ENCODE peak calls at places on chromosomes 7 and 10, in ten cellular contexts. One of them, this sample, is unnamed.

GRCh38 chr7:44327981-44328380 is 2.6 kb upstream of the CAMK2B start:
- DNase-seq in sigmoid colon: no peak
- DNase-seq in body of pancreas: no peak
- DNase-seq in HCT116: no peak
- DNase-seq in HepG2: no peak
- DNase-seq in K562: no peak
- DNase-seq in GM12878: no peak
- DNase-seq in suprapubic skin: no peak
- DNase-seq in transverse colon: no peak
- DNase-seq in IMR-90: no peak
- DNase-seq in this sample: no peak

GRCh38 chr7:507623-508305 is 11.9 kb downstream of the PDGFA start:
- DNase-seq in sigmoid colon: peak; percentile 55
- DNase-seq in body of pancreas: no peak
- DNase-seq in HCT116: no peak
- DNase-seq in HepG2: no peak
- DNase-seq in K562: no peak
- DNase-seq in GM12878: no peak
- DNase-seq in suprapubic skin: peak; percentile 51
- DNase-seq in transverse colon: peak; percentile 7
- DNase-seq in IMR-90: no peak
- DNase-seq in this sample: no peak

GRCh38 chr7:29217112-29217511 is 22.5 kb downstream of the CHN2 start:
- DNase-seq in sigmoid colon: no peak
- DNase-seq in body of pancreas: no peak
- DNase-seq in HCT116: no peak
- DNase-seq in HepG2: no peak
- DNase-seq in K562: no peak
- DNase-seq in GM12878: no peak
- DNase-seq in suprapubic skin: no peak
- DNase-seq in transverse colon: no peak
- DNase-seq in IMR-90: no peak
- DNase-seq in this sample: no peak

GRCh38 chr7:19982841-19983835 is 209.7 kb upstream of the TMEM196 start:
- DNase-seq in sigmoid colon: peak; percentile 82
- DNase-seq in body of pancreas: peak; percentile 43
- DNase-seq in HCT116: peak; percentile 35
- DNase-seq in HepG2: peak; percentile 6
- DNase-seq in K562: no peak
- DNase-seq in GM12878: peak; percentile 38
- DNase-seq in suprapubic skin: no peak
- DNase-seq in transverse colon: peak; percentile 46
- DNase-seq in IMR-90: peak; percentile 77
- DNase-seq in this sample: no peak

GRCh38 chr7:141701489-141702046 is 398 bp downstream of the DENND11 start:
- DNase-seq in sigmoid colon: peak; percentile 70
- DNase-seq in body of pancreas: peak; percentile 50
- DNase-seq in HCT116: no peak
- DNase-seq in HepG2: no peak
- DNase-seq in K562: peak; percentile 27
- DNase-seq in GM12878: peak; percentile 20
- DNase-seq in suprapubic skin: no peak
- DNase-seq in transverse colon: peak; percentile 59
- DNase-seq in IMR-90: no peak
- DNase-seq in this sample: no peak

GRCh38 chr7:132270517-132270916 is 305.8 kb downstream of the PLXNA4 start:
- DNase-seq in sigmoid colon: no peak
- DNase-seq in body of pancreas: no peak
- DNase-seq in HCT116: no peak
- DNase-seq in HepG2: no peak
- DNase-seq in K562: no peak
- DNase-seq in GM12878: no peak
- DNase-seq in suprapubic skin: no peak
- DNase-seq in transverse colon: no peak
- DNase-seq in IMR-90: peak; percentile 12
- DNase-seq in this sample: no peak

GRCh38 chr7:154503962-154504550 is 451.9 kb downstream of the DPP6 start:
- DNase-seq in sigmoid colon: no peak
- DNase-seq in body of pancreas: no peak
- DNase-seq in HCT116: peak; percentile 22
- DNase-seq in HepG2: peak; percentile 19
- DNase-seq in K562: peak; percentile 56
- DNase-seq in GM12878: no peak
- DNase-seq in suprapubic skin: no peak
- DNase-seq in transverse colon: no peak
- DNase-seq in IMR-90: peak; percentile 21
- DNase-seq in this sample: no peak

GRCh38 chr10:63770523-63770922 is 249.3 kb downstream of the REEP3 start:
- DNase-seq in sigmoid colon: no peak
- DNase-seq in body of pancreas: no peak
- DNase-seq in HCT116: no peak
- DNase-seq in HepG2: no peak
- DNase-seq in K562: no peak
- DNase-seq in GM12878: no peak
- DNase-seq in suprapubic skin: no peak
- DNase-seq in transverse colon: no peak
- DNase-seq in IMR-90: no peak
- DNase-seq in this sample: no peak

GRCh38 chr10:59176241-59177030 is at the start of gene PHYHIPL:
- DNase-seq in sigmoid colon: peak; percentile 52
- DNase-seq in body of pancreas: peak; percentile 69
- DNase-seq in HCT116: no peak
- DNase-seq in HepG2: peak; percentile 63
- DNase-seq in K562: no peak
- DNase-seq in GM12878: no peak
- DNase-seq in suprapubic skin: no peak
- DNase-seq in transverse colon: no peak
- DNase-seq in IMR-90: no peak
- DNase-seq in this sample: no peak

GRCh38 chr10:72348282-72348681 is 6.4 kb downstream of the DNAJB12 start:
- DNase-seq in sigmoid colon: no peak
- DNase-seq in body of pancreas: no peak
- DNase-seq in HCT116: no peak
- DNase-seq in HepG2: no peak
- DNase-seq in K562: no peak
- DNase-seq in GM12878: no peak
- DNase-seq in suprapubic skin: no peak
- DNase-seq in transverse colon: no peak
- DNase-seq in IMR-90: no peak
- DNase-seq in this sample: no peak

GRCh38 chr7:124379296-124379695 is 346.4 kb upstream of the TMEM229A start:
- DNase-seq in sigmoid colon: no peak
- DNase-seq in body of pancreas: no peak
- DNase-seq in HCT116: no peak
- DNase-seq in HepG2: no peak
- DNase-seq in K562: no peak
- DNase-seq in GM12878: no peak
- DNase-seq in suprapubic skin: no peak
- DNase-seq in transverse colon: no peak
- DNase-seq in IMR-90: no peak
- DNase-seq in this sample: no peak

GRCh38 chr7:118327179-118327578 is 102.7 kb downstream of the ANKRD7 start:
- DNase-seq in sigmoid colon: no peak
- DNase-seq in body of pancreas: no peak
- DNase-seq in HCT116: no peak
- DNase-seq in HepG2: no peak
- DNase-seq in K562: no peak
- DNase-seq in GM12878: no peak
- DNase-seq in suprapubic skin: no peak
- DNase-seq in transverse colon: no peak
- DNase-seq in IMR-90: no peak
- DNase-seq in this sample: no peak

GRCh38 chr10:71604324-71605018 is 115.1 kb downstream of the C10orf105 start:
- DNase-seq in sigmoid colon: no peak
- DNase-seq in body of pancreas: no peak
- DNase-seq in HCT116: no peak
- DNase-seq in HepG2: no peak
- DNase-seq in K562: no peak
- DNase-seq in GM12878: no peak
- DNase-seq in suprapubic skin: no peak
- DNase-seq in transverse colon: peak; percentile 76
- DNase-seq in IMR-90: no peak
- DNase-seq in this sample: no peak

GRCh38 chr10:86758231-86759072 is 2.0 kb downstream of the BMPR1A start:
- DNase-seq in sigmoid colon: no peak
- DNase-seq in body of pancreas: no peak
- DNase-seq in HCT116: no peak
- DNase-seq in HepG2: peak; percentile 28
- DNase-seq in K562: no peak
- DNase-seq in GM12878: no peak
- DNase-seq in suprapubic skin: no peak
- DNase-seq in transverse colon: no peak
- DNase-seq in IMR-90: peak; percentile 25
- DNase-seq in this sample: no peak
- TF ChIP-seq POLR2A in sigmoid colon: no peak
- TF ChIP-seq POLR2A in body of pancreas: no peak
- TF ChIP-seq POLR2A in HCT116: no peak
- TF ChIP-seq POLR2A in HepG2: no peak
- TF ChIP-seq POLR2A in K562: no peak
- TF ChIP-seq POLR2A in GM12878: no peak
- TF ChIP-seq POLR2A in suprapubic skin: no peak
- TF ChIP-seq POLR2A in transverse colon: no peak
- TF ChIP-seq POLR2A in IMR-90: no peak
- TF ChIP-seq POLR2A in this sample: no peak

DNA sequence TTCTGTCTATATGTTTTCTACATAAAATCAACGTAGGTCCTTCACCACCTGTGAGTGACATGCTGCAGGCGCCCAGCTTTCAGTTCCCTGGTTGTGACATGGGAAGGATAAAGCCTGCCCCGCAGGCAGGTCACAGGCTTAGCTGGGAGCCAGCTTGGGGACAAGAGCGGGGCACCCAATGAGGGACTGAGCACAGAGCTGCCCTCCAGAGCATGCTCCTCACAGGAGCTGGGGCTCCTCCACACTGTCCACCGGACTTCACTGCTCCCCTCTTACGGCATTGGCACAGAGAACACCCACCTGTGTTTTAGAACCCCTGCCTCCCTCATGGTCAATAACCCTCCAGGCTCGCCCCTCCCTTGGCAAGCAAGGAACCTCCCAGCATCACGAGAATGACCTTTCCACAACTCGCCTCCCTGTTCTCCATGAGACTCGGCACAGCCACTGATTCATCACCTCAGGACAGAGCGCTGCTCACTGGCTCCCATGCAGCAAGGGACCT is 187.1 kb downstream of the TNS3 start:
- DNase-seq in sigmoid colon: peak; percentile 57
- DNase-seq in body of pancreas: no peak
- DNase-seq in HCT116: no peak
- DNase-seq in HepG2: no peak
- DNase-seq in K562: no peak
- DNase-seq in GM12878: no peak
- DNase-seq in suprapubic skin: peak; percentile 33
- DNase-seq in transverse colon: peak; percentile 1
- DNase-seq in IMR-90: no peak
- DNase-seq in this sample: no peak
- H3K36me3 ChIP-seq in sigmoid colon: peaks cover 11% of the 10 kb centered on the region
- H3K36me3 ChIP-seq in body of pancreas: peaks cover 31% of the 10 kb centered on the region
- H3K36me3 ChIP-seq in HCT116: no peaks in the 10 kb centered on the region
- H3K36me3 ChIP-seq in HepG2: peaks cover 97% of the 10 kb centered on the region
- H3K36me3 ChIP-seq in K562: no peaks in the 10 kb centered on the region
- H3K36me3 ChIP-seq in GM12878: no peaks in the 10 kb centered on the region
- H3K36me3 ChIP-seq in suprapubic skin: peaks cover 45% of the 10 kb centered on the region
- H3K36me3 ChIP-seq in transverse colon: peaks cover 15% of the 10 kb centered on the region
- H3K36me3 ChIP-seq in IMR-90: peaks cover 58% of the 10 kb centered on the region
- H3K36me3 ChIP-seq in this sample: peaks cover 13% of the 10 kb centered on the region

DNA sequence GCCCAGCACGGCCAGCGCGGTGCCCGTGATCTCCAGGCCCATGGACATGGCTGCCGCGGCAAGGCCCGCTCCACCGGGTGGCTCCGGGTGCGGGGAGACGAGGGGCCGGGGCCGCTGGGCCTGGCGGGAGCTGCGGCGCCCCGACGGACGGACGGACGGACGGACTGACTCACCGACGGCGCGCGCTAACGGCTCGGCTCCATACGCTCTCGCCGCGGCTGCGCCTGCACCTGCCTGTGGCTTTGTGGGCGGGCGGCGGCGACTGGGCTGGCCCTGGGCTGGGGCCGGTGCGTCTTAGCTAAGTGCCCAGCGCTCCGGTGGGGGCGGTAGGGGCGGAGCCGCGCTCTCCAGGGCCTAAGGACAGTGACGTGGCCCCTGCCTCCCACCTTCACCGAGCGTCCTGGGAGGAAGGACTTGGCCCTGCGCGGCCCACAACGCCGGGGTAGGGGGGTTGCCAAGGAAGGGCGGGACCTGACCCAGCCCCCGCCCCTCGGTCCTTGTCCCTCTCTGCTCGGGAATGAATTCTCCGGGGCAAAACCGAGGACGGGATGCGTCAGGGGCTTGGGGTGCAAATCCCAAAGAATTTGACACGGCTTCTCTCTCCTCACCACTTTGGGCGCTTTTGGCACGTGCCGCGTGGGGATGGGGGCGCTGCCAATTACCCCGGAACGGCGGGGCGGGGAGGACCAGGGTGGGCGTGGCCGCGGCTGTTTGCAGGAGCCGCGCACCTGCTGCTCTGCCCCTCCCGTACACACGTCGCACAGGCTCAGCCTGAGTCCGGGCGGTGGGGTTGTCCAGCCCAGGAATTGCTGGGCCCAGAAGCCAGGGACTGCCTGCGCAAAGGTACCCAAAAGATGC is at the start of gene CLDN3:
- DNase-seq in sigmoid colon: no peak
- DNase-seq in body of pancreas: peak; percentile 98
- DNase-seq in HCT116: peak; percentile 73
- DNase-seq in HepG2: no peak
- DNase-seq in K562: peak; percentile 5
- DNase-seq in GM12878: no peak
- DNase-seq in suprapubic skin: peak; percentile 66
- DNase-seq in transverse colon: peak; percentile 94
- DNase-seq in IMR-90: no peak
- DNase-seq in this sample: no peak
- TF ChIP-seq POLR2A in sigmoid colon: peak; percentile 55
- TF ChIP-seq POLR2A in body of pancreas: peak; percentile 95
- TF ChIP-seq POLR2A in HCT116: no peak
- TF ChIP-seq POLR2A in HepG2: no peak
- TF ChIP-seq POLR2A in K562: no peak
- TF ChIP-seq POLR2A in GM12878: no peak
- TF ChIP-seq POLR2A in suprapubic skin: no peak
- TF ChIP-seq POLR2A in transverse colon: peak; percentile 97
- TF ChIP-seq POLR2A in IMR-90: no peak
- TF ChIP-seq POLR2A in this sample: no peak

DNA sequence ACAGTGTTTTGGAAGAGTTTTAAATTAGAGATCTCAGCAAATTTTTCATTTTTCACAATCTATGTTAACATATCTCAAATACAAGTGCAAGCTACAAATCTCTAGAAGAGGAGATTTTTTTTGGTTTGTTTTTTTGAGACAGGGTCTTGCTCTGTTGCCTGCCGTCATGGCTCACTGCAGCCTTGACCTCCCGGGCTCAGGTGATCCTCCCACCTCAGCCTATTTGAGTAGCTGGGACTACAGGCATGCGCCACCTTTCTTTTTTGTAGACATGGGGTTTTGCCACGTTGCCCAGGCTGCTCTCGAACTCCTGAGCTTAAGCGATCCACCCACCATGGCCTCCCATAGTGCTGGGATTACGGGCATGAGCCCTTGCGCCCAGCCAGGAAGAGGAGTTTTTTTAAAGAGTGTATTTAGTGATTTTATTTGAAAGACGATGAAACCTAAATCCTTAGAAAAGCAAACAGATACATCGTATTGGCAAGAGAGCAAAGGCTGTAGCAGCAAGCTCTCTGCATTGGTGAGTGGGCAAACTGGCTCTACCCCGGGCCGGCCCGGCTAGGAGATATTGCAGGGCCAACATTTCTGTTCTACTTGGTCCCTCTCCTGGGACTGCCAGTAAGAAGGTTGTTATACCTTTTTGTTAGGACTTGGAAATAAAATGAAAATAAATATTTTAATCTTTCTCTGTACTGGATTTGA is 49.4 kb upstream of the RHEB start:
- DNase-seq in sigmoid colon: no peak
- DNase-seq in body of pancreas: no peak
- DNase-seq in HCT116: no peak
- DNase-seq in HepG2: no peak
- DNase-seq in K562: no peak
- DNase-seq in GM12878: no peak
- DNase-seq in suprapubic skin: no peak
- DNase-seq in transverse colon: no peak
- DNase-seq in IMR-90: no peak
- DNase-seq in this sample: peak; percentile 70
- H3K36me3 ChIP-seq in sigmoid colon: peaks cover 7% of the 10 kb centered on the region
- H3K36me3 ChIP-seq in body of pancreas: peaks cover 2% of the 10 kb centered on the region
- H3K36me3 ChIP-seq in HCT116: no peaks in the 10 kb centered on the region
- H3K36me3 ChIP-seq in HepG2: no peaks in the 10 kb centered on the region
- H3K36me3 ChIP-seq in K562: no peaks in the 10 kb centered on the region
- H3K36me3 ChIP-seq in GM12878: peaks cover 4% of the 10 kb centered on the region
- H3K36me3 ChIP-seq in suprapubic skin: peaks cover 13% of the 10 kb centered on the region
- H3K36me3 ChIP-seq in transverse colon: peaks cover 16% of the 10 kb centered on the region
- H3K36me3 ChIP-seq in IMR-90: peaks cover 9% of the 10 kb centered on the region
- H3K36me3 ChIP-seq in this sample: peaks cover 8% of the 10 kb centered on the region